ENCODE peak calls at places on chromosomes 16 and 17, in ten cellular contexts. L is non-pigmented ciliary epithelial cell; I is SW 1271; Z is NCI-H1048; C is cardiac fibroblast; O is left ventricle myocardium superior; Y is HEK293T; K is central memory CD4-positive, alpha-beta T cell; D is astrocyte of the hippocampus; U is glutamatergic neuron. P is an unnamed sample.

GRCh38 chr16:25395528-25395927 is 137.9 kb upstream of the ZKSCAN2 start:
- DNase-seq in U (no peak), C (no peak), D (no peak), K (no peak), L (no peak), I (no peak), Y (no peak), Z (no peak), O (no peak), P (no peak)

GRCh38 chr16:66484453-66485213 is 57.5 kb downstream of the BEAN1 start:
- DNase-seq in D (no peak), C (no peak), O (peak), I (no peak), K (no peak), Z (no peak), Y (no peak), L (no peak), U (no peak), P (no peak)

GRCh38 chr16:48629531-48629930 is 19.6 kb upstream of the N4BP1 start:
- DNase-seq in Z (no peak), C (no peak), I (no peak), L (no peak), Y (no peak), U (no peak), D (no peak), O (no peak), K (no peak), P (no peak)

GRCh38 chr16:75204410-75204758 is 2.6 kb downstream of the CTRB2 start:
- DNase-seq in D (no peak), O (no peak), L (no peak), Y (no peak), Z (no peak), U (no peak), K (no peak), C (no peak), I (no peak), P (no peak)

GRCh38 chr17:48231995-48232729 is 124.6 kb downstream of the SNX11 start:
- DNase-seq in O (no peak), K (no peak), I (no peak), U (no peak), C (no peak), L (no peak), D (no peak), Y (no peak), Z (no peak), P (no peak)

GRCh38 chr16:48462146-48462740 is 77.0 kb upstream of the SIAH1 start:
- DNase-seq in L (no peak), C (peak), Z (no peak), K (no peak), Y (no peak), O (no peak), U (no peak), D (no peak), I (no peak), P (no peak)

GRCh38 chr17:49218941-49219913 is 8.7 kb downstream of the ABI3 start:
- DNase-seq in C (no peak), Y (no peak), I (no peak), O (peak), L (no peak), U (no peak), Z (no peak), K (peak), D (no peak), P (no peak)

GRCh38 chr17:83198366-83199341 is 119.2 kb downstream of the METRNL start:
- DNase-seq in Y (no peak), O (peak), C (no peak), U (peak), Z (no peak), D (no peak), L (no peak), I (no peak), K (no peak), P (no peak)

GRCh38 chr16:59748531-59748930 is 1014.4 kb upstream of the GOT2 start:
- DNase-seq in U (no peak), K (no peak), Z (no peak), Y (no peak), I (no peak), D (no peak), L (no peak), O (no peak), C (no peak), P (no peak)

GRCh38 chr16:11667824-11668589 is at the start of gene SNN:
- DNase-seq in O (peak), C (peak), Z (peak), Y (peak), L (no peak), U (peak), I (peak), D (peak), K (peak), P (peak)

GRCh38 chr16:83853834-83854233 is 45.1 kb upstream of the MLYCD start:
- DNase-seq in I (no peak), K (no peak), C (no peak), D (no peak), L (no peak), Y (no peak), U (no peak), O (no peak), Z (no peak), P (no peak)

GRCh38 chr17:16477255-16477654 is 14.7 kb downstream of the LRRC75A start:
- DNase-seq in K (no peak), C (peak), O (peak), I (peak), D (peak), Y (no peak), U (no peak), L (peak), Z (no peak), P (peak)

GRCh38 chr16:12426122-12426521 is 377.6 kb downstream of the CPPED1 start:
- DNase-seq in O (no peak), Z (no peak), K (no peak), Y (no peak), C (peak), U (no peak), D (peak), I (no peak), L (peak), P (no peak)

GRCh38 chr17:42980766-42981397 is 517 bp downstream of the RUNDC1 start:
- DNase-seq in Y (peak), I (peak), D (peak), O (peak), C (peak), L (no peak), U (peak), Z (no peak), K (peak), P (no peak)

GRCh38 chr17:74779948-74780400 is 3.8 kb upstream of the NAT9 start:
- DNase-seq in O (peak), I (no peak), C (no peak), K (peak), U (no peak), L (no peak), Z (no peak), D (no peak), Y (no peak), P (no peak)

GRCh38 chr16:72182976-72183375 is 11.0 kb upstream of the PMFBP1 start:
- DNase-seq in D (no peak), O (no peak), U (no peak), Y (no peak), Z (no peak), K (no peak), I (no peak), L (no peak), C (no peak), P (no peak)

P was measured in AG04450.